ENCODE peak calls at places on chromosomes 2 and 18, in nine cellular contexts. C is amniotic stem cell, N is T1000, S is RPMI7951, D is kidney glomerular epithelial cell, G is C1 segment of cervical spinal cord, P is AG04450, B is Daoy, Y is tibial artery. U is an unnamed sample.

GRCh38 chr2:113602869-113603466 is 24.1 kb upstream of the RABL2A start:
- DNase-seq in P (no peak), B (no peak), N (no peak), Y (no peak), G (no peak), C (no peak), S (no peak), D (no peak), U (no peak)

GRCh38 chr2:20071397-20072383 is 20.3 kb upstream of the LAPTM4A start:
- DNase-seq in B (peak), P (peak), G (no peak), Y (peak), S (peak), D (no peak), C (peak), N (peak), U (peak)

GRCh38 chr2:219595250-219595649 is 2.4 kb upstream of the STK11IP start:
- DNase-seq in P (no peak), D (peak), C (no peak), S (no peak), Y (no peak), N (no peak), G (no peak), B (peak), U (no peak)

GRCh38 chr2:168814046-168814445 is 11.6 kb downstream of the NOSTRIN start:
- DNase-seq in N (no peak), P (no peak), D (peak), S (peak), G (no peak), Y (no peak), C (no peak), B (peak), U (no peak)

GRCh38 chr2:239674981-239675855 is 274.4 kb upstream of the HDAC4 start:
- DNase-seq in S (no peak), C (no peak), G (no peak), Y (no peak), N (no peak), B (no peak), P (no peak), D (no peak), U (no peak)

GRCh38 chr18:66754335-66754734 is 150.4 kb upstream of the CDH19 start:
- DNase-seq in N (no peak), S (no peak), G (no peak), B (no peak), Y (no peak), P (no peak), C (no peak), D (no peak), U (no peak)

GRCh38 chr2:46632349-46632748 is 153.0 kb downstream of the TMEM247 start:
- DNase-seq in B (peak), P (no peak), G (no peak), Y (no peak), N (no peak), S (peak), D (peak), C (peak), U (no peak)

GRCh38 chr18:8704361-8705279 is 736 bp upstream of the MTCL1 start:
- DNase-seq in Y (peak), N (peak), S (peak), B (peak), G (peak), D (peak), P (peak), C (peak), U (peak)

GRCh38 chr18:7021994-7022840 is 95.4 kb downstream of the LAMA1 start:
- DNase-seq in P (no peak), B (peak), C (no peak), S (peak), N (no peak), D (peak), Y (no peak), G (no peak), U (peak)